ENCODE peak calls at places on chromosomes 1 and 21, in four cellular contexts. W, N, H and E are unnamed samples.

GRCh38 chr1:47651311-47652089 is 213.7 kb downstream of the FOXD2 start:
- DNase-seq in H (no peak), W (no peak), N (peak), E (no peak)

GRCh38 chr1:93613895-93614294 is 67.7 kb downstream of the BCAR3 start:
- DNase-seq in H (peak), W (peak), N (peak), E (no peak)

GRCh38 chr1:10429868-10430215 is 391 bp upstream of the CENPS start:
- DNase-seq in W (no peak), N (no peak), H (peak), E (no peak)

GRCh38 chr1:54543729-54544496 is 4.1 kb upstream of the ACOT11 start:
- DNase-seq in N (no peak), W (no peak), H (peak), E (no peak)

GRCh38 chr1:236282159-236282716 is 480 bp upstream of the ERO1B start:
- DNase-seq in W (no peak), H (no peak), N (no peak), E (no peak)

GRCh38 chr1:116836099-116836498 is 73.6 kb upstream of the PTGFRN start:
- DNase-seq in H (no peak), W (no peak), N (no peak), E (no peak)

GRCh38 chr1:208254862-208255261 is 10.7 kb upstream of the PLXNA2 start:
- DNase-seq in W (no peak), H (peak), N (no peak), E (no peak)

GRCh38 chr1:207748737-207749528 is 2.9 kb upstream of the CD46 start:
- DNase-seq in H (no peak), W (no peak), N (no peak), E (no peak)

GRCh38 chr1:204544321-204544720 is 28.1 kb downstream of the MDM4 start:
- DNase-seq in H (peak), W (no peak), N (no peak), E (no peak)

GRCh38 chr21:17506936-17507335 is 5.9 kb upstream of the CXADR start:
- DNase-seq in N (no peak), H (no peak), W (no peak), E (no peak)

DNA sequence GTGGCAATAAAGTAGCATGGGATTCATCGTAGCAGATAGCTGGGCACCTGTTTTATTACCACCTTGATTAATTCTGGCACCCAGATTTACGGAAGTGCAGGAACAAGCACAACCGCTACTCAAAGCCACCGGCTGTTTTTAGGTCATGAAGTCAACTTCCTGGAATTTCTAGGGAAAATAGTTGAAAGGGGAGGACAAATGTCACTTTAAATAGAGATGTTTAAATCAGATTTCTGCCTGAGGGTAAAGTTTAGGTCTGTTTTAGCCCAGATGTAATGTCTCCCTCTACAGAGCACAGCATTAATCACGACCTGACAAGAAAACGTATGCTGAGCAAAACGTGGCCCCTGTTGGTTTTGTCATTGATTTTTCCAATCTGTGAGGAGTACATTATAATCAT is 8.0 kb downstream of the ADGRL2 start:
- DNase-seq in H (no peak), W (no peak), N (no peak), E (no peak)
- TF ChIP-seq CTCF in H (no peak), W (no peak), N (no peak), E (no peak)

GRCh38 chr1:68746378-68746777 is 249.5 kb upstream of the DEPDC1 start:
- DNase-seq in N (no peak), W (no peak), H (no peak), E (no peak)

GRCh38 chr1:68751723-68752122 is 254.8 kb upstream of the DEPDC1 start:
- DNase-seq in N (no peak), W (no peak), H (no peak), E (no peak)
- TF ChIP-seq CTCF in N (no peak), W (no peak), H (no peak), E (no peak)

GRCh38 chr21:38250991-38251418 is 5.8 kb upstream of the KCNJ15 start:
- DNase-seq in H (no peak), W (no peak), N (no peak), E (no peak)

GRCh38 chr21:38256599-38257302 is at the start of gene KCNJ15:
- DNase-seq in W (no peak), H (no peak), N (no peak), E (no peak)

GRCh38 chr21:38258803-38259485 is 2.2 kb downstream of the KCNJ15 start:
- DNase-seq in N (no peak), H (peak), W (no peak), E (no peak)

GRCh38 chr21:38255718-38256117 is 1.1 kb upstream of the KCNJ15 start:
- DNase-seq in H (no peak), N (no peak), W (no peak), E (no peak)

GRCh38 chr21:38254970-38255369 is 1.8 kb upstream of the KCNJ15 start:
- DNase-seq in H (no peak), N (no peak), W (no peak), E (no peak)
- TF ChIP-seq CTCF in H (no peak), N (no peak), W (no peak), E (no peak)

GRCh38 chr1:44240802-44241671 is 27.8 kb downstream of the DMAP1 start:
- DNase-seq in N (no peak), W (no peak), H (no peak), E (no peak)

GRCh38 chr1:44237721-44238457 is 24.6 kb downstream of the DMAP1 start:
- DNase-seq in H (peak), N (peak), W (peak), E (no peak)

GRCh38 chr1:44238651-44239050 is 25.4 kb downstream of the DMAP1 start:
- DNase-seq in N (no peak), W (no peak), H (no peak), E (no peak)

GRCh38 chr1:44239961-44240371 is 26.7 kb downstream of the DMAP1 start:
- DNase-seq in N (peak), H (no peak), W (no peak), E (no peak)

GRCh38 chr1:44239337-44239960 is 26.2 kb downstream of the DMAP1 start:
- DNase-seq in W (no peak), N (peak), H (peak), E (no peak)
- TF ChIP-seq CTCF in W (no peak), N (peak), H (peak), E (no peak)

GRCh38 chr1:202659974-202660373 is 50.3 kb downstream of the SYT2 start:
- DNase-seq in H (no peak), N (no peak), W (no peak), E (no peak)
- TF ChIP-seq CTCF in H (no peak), N (no peak), W (no peak), E (no peak)

GRCh38 chr1:94856004-94856403 is 35.8 kb downstream of the SLC44A3 start:
- DNase-seq in N (no peak), H (no peak), W (no peak), E (no peak)

GRCh38 chr1:94855307-94855700 is 35.1 kb downstream of the SLC44A3 start:
- DNase-seq in W (no peak), H (peak), N (no peak), E (no peak)

GRCh38 chr1:94854458-94855306 is 34.5 kb downstream of the SLC44A3 start:
- DNase-seq in W (peak), H (peak), N (peak), E (peak)

GRCh38 chr1:94851571-94851970 is 31.4 kb downstream of the SLC44A3 start:
- DNase-seq in W (no peak), H (no peak), N (peak), E (no peak)

DNA sequence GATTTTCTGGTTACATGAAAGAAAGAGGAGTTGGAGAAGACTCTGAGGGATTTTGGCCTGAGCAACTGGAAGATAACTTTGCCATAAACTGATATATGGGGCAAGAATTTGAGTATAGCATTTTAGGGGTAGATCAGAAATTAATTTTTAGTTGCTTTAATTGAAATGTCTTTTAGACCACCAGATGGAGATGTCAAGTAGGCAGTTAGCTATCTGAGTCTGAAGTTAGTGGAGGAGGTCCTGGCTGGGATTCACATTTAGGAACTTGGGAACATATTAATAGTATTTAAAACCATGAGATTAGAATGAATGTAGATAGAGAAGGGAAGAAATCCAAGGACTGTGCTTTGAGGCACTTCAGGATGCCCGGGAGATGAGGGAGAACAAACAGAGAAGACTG is 32.6 kb downstream of the SLC44A3 start:
- DNase-seq in W (no peak), N (no peak), H (peak), E (no peak)
- TF ChIP-seq CTCF in W (peak), N (peak), H (peak), E (no peak)

GRCh38 chr1:57835620-57836019 is 411.8 kb upstream of the DAB1 start:
- DNase-seq in N (no peak), H (no peak), W (no peak), E (no peak)
- TF ChIP-seq CTCF in N (no peak), H (no peak), W (no peak), E (no peak)

DNA sequence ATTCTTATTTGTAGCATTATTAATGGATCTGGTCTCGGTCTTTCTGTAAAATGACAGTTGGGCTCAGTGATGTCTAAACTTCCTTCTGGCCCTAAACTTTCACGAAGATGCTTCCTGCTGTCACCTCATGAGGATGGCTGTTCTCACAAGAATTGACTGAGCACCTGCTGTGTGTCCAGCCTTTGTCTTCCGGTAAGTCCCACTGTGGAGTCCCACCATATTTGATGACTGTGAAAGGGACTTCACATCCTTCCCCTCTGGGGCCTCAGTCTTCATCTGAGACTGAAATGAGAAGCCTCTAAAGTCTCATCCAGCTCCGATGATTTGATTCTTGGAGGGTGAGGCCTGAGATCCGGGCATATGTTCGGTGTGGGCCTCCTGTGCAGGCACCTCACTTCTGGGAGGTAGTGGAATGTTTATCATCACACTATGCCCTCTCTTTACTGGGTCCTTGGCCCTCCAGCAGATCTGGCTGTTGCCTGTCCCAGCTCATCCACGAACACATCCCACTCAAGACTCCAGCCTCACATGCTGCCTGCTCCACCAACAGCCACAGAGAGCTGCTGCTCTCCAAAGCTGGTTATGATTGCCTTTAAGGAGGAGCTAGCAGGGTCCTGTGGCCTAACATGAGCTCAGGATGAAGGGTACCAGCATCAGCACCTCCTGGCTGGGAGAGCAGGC is 95.8 kb downstream of the KCNN3 start:
- DNase-seq in N (no peak), W (no peak), H (no peak), E (no peak)
- TF ChIP-seq CTCF in N (no peak), W (no peak), H (no peak), E (no peak)

GRCh38 chr1:214280386-214281029 is 451 bp upstream of the SMYD2 start:
- DNase-seq in N (no peak), H (peak), W (peak), E (no peak)
- TF ChIP-seq CTCF in N (no peak), H (no peak), W (no peak), E (no peak)